ENCODE peak calls at places on chromosomes 11 and 22, in ten cellular contexts. J is fibroblast of lung, F is left ventricle myocardium inferior, D is neural progenitor cell, T is A549, C is hepatocyte, K is ovary, Q is astrocyte, U is WERI-Rb-1, L is HCT116. Z is an unnamed sample.
A peak's percentile ranks its signal among the peaks of the same experiment; 100 is the strongest.

GRCh38 chr11:19869946-19870589 is 157.4 kb downstream of the NAV2 start:
- DNase-seq in T (no peak), J (peak; percentile 34), Q (peak; percentile 26), D (no peak), L (no peak), U (no peak), F (no peak), C (no peak), K (no peak), Z (no peak)

GRCh38 chr11:101336858-101337257 is 207.2 kb upstream of the PGR start:
- DNase-seq in T (no peak), D (no peak), J (no peak), K (no peak), F (no peak), L (no peak), C (no peak), Q (no peak), U (no peak), Z (no peak)

GRCh38 chr22:30249049-30250038 is 2.8 kb upstream of the LIF start:
- DNase-seq in L (no peak), C (peak; percentile 67), Q (no peak), K (peak; percentile 39), D (no peak), U (no peak), T (no peak), J (no peak), F (peak; percentile 74), Z (peak; percentile 49)

GRCh38 chr11:62921573-62922188 is 518 bp upstream of the CHRM1 start:
- DNase-seq in K (no peak), Q (no peak), C (no peak), J (no peak), F (no peak), T (no peak), L (no peak), U (no peak), D (peak; percentile 13), Z (no peak)

GRCh38 chr11:1568451-1568911 is 3.6 kb downstream of the DUSP8 start:
- DNase-seq in C (no peak), J (no peak), L (no peak), F (no peak), D (peak; percentile 88), Q (no peak), K (no peak), T (no peak), U (no peak), Z (peak; percentile 21)

GRCh38 chr22:46041642-46042041 is 64.7 kb upstream of the WNT7B start:
- DNase-seq in F (no peak), Q (no peak), K (no peak), C (no peak), U (no peak), D (no peak), L (no peak), T (no peak), J (no peak), Z (no peak)

GRCh38 chr11:110176366-110177056 is 83.3 kb downstream of the ZC3H12C start:
- DNase-seq in Q (no peak), L (no peak), D (no peak), U (no peak), C (no peak), K (no peak), T (no peak), F (no peak), J (peak; percentile 20), Z (no peak)

GRCh38 chr22:45923812-45924211 is 53.1 kb downstream of the WNT7B start:
- DNase-seq in U (no peak), F (no peak), L (no peak), K (no peak), D (no peak), C (no peak), Q (no peak), T (no peak), J (no peak), Z (no peak)

GRCh38 chr11:119774180-119774763 is 45.3 kb upstream of the NECTIN1 start:
- DNase-seq in K (no peak), C (peak; percentile 65), Q (no peak), F (no peak), T (no peak), L (no peak), J (peak; percentile 26), D (peak; percentile 85), U (no peak), Z (no peak)

GRCh38 chr11:56251954-56252353 is at the start of gene OR5T3:
- DNase-seq in U (no peak), K (no peak), J (no peak), F (no peak), T (no peak), L (no peak), Q (no peak), C (no peak), D (no peak), Z (no peak)

GRCh38 chr22:46748948-46749681 is 11.1 kb upstream of the CERK start:
- DNase-seq in Q (peak; percentile 18), D (no peak), U (no peak), L (no peak), J (peak; percentile 45), T (no peak), K (no peak), F (no peak), C (no peak), Z (no peak)

GRCh38 chr22:46295277-46295971 is 1.2 kb upstream of the GTSE1 start:
- DNase-seq in U (peak; percentile 19), Q (no peak), F (no peak), L (no peak), C (no peak), D (no peak), T (no peak), J (no peak), K (no peak), Z (no peak)

GRCh38 chr11:57241311-57241972 is 4.4 kb upstream of the APLNR start:
- DNase-seq in D (no peak), Q (no peak), F (no peak), T (no peak), C (no peak), U (no peak), K (no peak), L (no peak), J (no peak), Z (no peak)

GRCh38 chr11:123143921-123144320 is 51.1 kb downstream of the CLMP start:
- DNase-seq in U (no peak), C (no peak), D (no peak), J (no peak), Q (no peak), K (no peak), F (no peak), T (no peak), L (no peak), Z (no peak)

GRCh38 chr11:72777755-72778278 is 16.0 kb downstream of the STARD10 start:
- DNase-seq in J (no peak), T (no peak), K (no peak), Q (no peak), F (no peak), L (no peak), C (peak; percentile 55), U (no peak), D (no peak), Z (no peak)

GRCh38 chr11:118705796-118706545 is 26.5 kb upstream of the TREH start:
- DNase-seq in K (no peak), U (no peak), J (no peak), C (no peak), F (no peak), L (no peak), T (no peak), Q (no peak), D (peak; percentile 39), Z (no peak)

GRCh38 chr11:82903843-82904586 is 2.5 kb downstream of the DDIAS start:
- DNase-seq in K (no peak), T (no peak), J (no peak), L (no peak), D (no peak), U (no peak), C (no peak), Q (no peak), F (no peak), Z (no peak)
- H3K4me3 ChIP-seq in K (no peak overlapping the region), T (no peak overlapping the region), J (no peak overlapping the region), L (no peak overlapping the region), D (no peak overlapping the region), U (no peak overlapping the region), C (no peak overlapping the region), Q (no peak overlapping the region), F (no peak overlapping the region), Z (no peak overlapping the region)

DNA sequence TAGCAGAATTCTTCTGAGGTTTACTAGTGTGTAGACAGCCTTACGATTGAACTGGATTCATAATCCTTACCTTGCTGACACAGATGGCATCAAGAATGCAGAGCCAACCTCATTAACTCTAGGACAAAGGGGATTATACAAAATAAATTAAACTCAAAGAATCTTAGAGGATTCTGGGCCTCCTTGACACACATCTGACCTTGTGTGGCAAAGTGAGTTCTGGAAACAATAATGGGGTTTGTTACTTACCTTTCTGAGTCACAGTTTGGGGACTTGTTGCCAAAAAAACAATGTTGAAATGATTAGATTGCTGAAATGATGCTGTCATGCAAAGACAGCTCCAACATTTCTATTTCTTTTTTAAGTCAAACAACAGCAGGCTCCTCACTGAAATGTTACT is 179.1 kb upstream of the ISX start:
- DNase-seq in L (no peak), J (peak; percentile 15), K (no peak), F (no peak), C (no peak), Q (no peak), T (no peak), U (peak; percentile 16), D (no peak), Z (no peak)
- TF ChIP-seq CTCF in L (no peak), J (no peak), K (no peak), F (no peak), C (no peak), Q (no peak), T (no peak), U (no peak), D (no peak), Z (no peak)

GRCh38 chr11:3359092-3359824 is 19.7 kb downstream of the ZNF195 start:
- DNase-seq in F (no peak), J (peak; percentile 8), Q (peak; percentile 11), D (no peak), L (no peak), C (no peak), U (no peak), K (no peak), T (peak; percentile 49), Z (no peak)
- H3K9me3 ChIP-seq in F (peaks cover 100% of the 10 kb centered on the region), J (peaks cover 8% of the 10 kb centered on the region), Q (peaks cover 68% of the 10 kb centered on the region), D (peaks cover 59% of the 10 kb centered on the region), L (peaks cover 80% of the 10 kb centered on the region), C (peaks cover 62% of the 10 kb centered on the region), U (peaks cover 55% of the 10 kb centered on the region), K (no peaks in the 10 kb centered on the region), T (peaks cover 98% of the 10 kb centered on the region), Z (peaks cover 45% of the 10 kb centered on the region)

DNA sequence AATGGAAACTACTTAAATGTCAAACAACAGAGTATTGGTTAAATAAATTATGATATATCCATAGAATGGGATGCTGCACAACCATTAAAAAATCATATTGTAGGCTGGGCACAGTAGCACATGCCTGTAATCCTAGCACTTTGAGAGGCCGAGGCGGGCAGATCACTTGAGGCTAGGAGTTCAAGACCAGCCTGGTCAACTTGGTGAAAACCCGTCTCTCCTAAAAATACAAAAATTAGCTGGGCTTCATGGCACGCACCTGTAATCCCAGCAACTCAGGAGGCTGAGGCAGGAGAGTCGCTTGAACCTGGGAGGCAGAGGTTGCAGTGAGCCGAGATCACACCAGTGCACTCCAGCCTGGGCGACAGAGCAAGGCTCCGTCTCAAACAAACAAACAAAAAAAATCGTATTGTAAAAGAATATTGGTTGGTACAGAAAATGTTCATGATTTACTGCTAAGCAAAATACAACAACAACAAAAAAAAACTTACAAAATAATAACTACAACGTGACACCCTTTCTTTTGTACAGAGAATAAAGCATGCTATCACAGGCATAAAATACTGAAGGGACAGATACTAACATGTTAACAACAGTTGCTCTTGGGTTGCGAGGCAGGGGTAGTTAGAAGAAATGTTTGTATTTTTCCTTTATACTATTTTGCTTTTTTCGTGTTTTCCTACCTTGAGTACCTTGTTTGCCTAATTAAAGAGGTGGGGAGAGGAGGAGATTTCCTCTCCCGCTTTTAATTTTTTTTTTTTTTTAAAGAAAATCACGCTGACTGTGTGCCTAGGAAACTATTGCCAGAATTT is 21.3 kb upstream of the RRAS2 start:
- DNase-seq in F (no peak), K (no peak), U (no peak), Q (no peak), L (no peak), T (no peak), J (no peak), D (no peak), C (no peak), Z (no peak)
- H3K4me3 ChIP-seq in F (peak overlapping the region; percentile 68), K (peak overlapping the region; percentile 49), U (peak overlapping the region; percentile 50), Q (peak overlapping the region; percentile 61), L (peak overlapping the region; percentile 64), T (peak overlapping the region; percentile 50), J (peak overlapping the region; percentile 58), D (peak overlapping the region; percentile 64), C (peak overlapping the region; percentile 73), Z (peak overlapping the region; percentile 52)